ENCODE peak calls at places on chromosomes 2 and 18, in nine cellular contexts. P is aorta; R is CD8-positive, alpha-beta memory T cell; V is GM23248; Y is dorsolateral prefrontal cortex; B is MM.1S; F is mesenchymal stem cell; H is neural progenitor cell; D is CD4-positive, alpha-beta T cell. K is an unnamed sample.
A peak's percentile ranks its signal among the peaks of the same experiment; 100 is the strongest.

GRCh38 chr2:226796012-226796839 is 3.4 kb downstream of the IRS1 start:
- DNase-seq in P (peak; percentile 74), R (no peak), V (peak; percentile 58), Y (no peak), B (no peak), F (no peak), H (no peak), D (no peak), K (peak; percentile 37)

GRCh38 chr2:37181726-37182684 is 6.5 kb downstream of the SULT6B1 start:
- DNase-seq in P (no peak), R (no peak), V (peak; percentile 59), Y (no peak), B (no peak), F (peak; percentile 85), H (no peak), D (no peak), K (no peak)

GRCh38 chr2:174914894-174915760 is 90.1 kb downstream of the CHN1 start:
- DNase-seq in P (peak; percentile 79), R (no peak), V (no peak), Y (peak; percentile 60), B (no peak), F (no peak), H (no peak), D (no peak), K (peak; percentile 34)

GRCh38 chr18:12946549-12947354 is 1.1 kb upstream of the SEH1L start:
- DNase-seq in P (peak; percentile 79), R (no peak), V (peak; percentile 86), Y (no peak), B (peak; percentile 21), F (peak; percentile 77), H (peak; percentile 73), D (no peak), K (peak; percentile 47)

GRCh38 chr18:22048221-22048620 is 121.2 kb upstream of the GATA6 start:
- DNase-seq in P (no peak), R (no peak), V (no peak), Y (no peak), B (no peak), F (no peak), H (no peak), D (no peak), K (no peak)

GRCh38 chr18:50286391-50287027 is 983 bp downstream of the CXXC1 start:
- DNase-seq in P (no peak), R (no peak), V (peak; percentile 73), Y (no peak), B (no peak), F (peak; percentile 30), H (peak; percentile 58), D (no peak), K (no peak)

GRCh38 chr18:66734451-66734850 is 130.6 kb upstream of the CDH19 start:
- DNase-seq in P (no peak), R (no peak), V (no peak), Y (no peak), B (no peak), F (no peak), H (no peak), D (no peak), K (no peak)

GRCh38 chr18:49168970-49169619 is 218.3 kb upstream of the SMAD7 start:
- DNase-seq in P (no peak), R (no peak), V (no peak), Y (no peak), B (peak; percentile 63), F (no peak), H (no peak), D (no peak), K (peak; percentile 58)

GRCh38 chr2:26471766-26472706 is 5.9 kb downstream of the OTOF start:
- DNase-seq in P (no peak), R (no peak), V (no peak), Y (no peak), B (no peak), F (no peak), H (no peak), D (no peak), K (no peak)

GRCh38 chr2:60319031-60319547 is 234.4 kb downstream of the BCL11A start:
- DNase-seq in P (no peak), R (no peak), V (no peak), Y (no peak), B (no peak), F (no peak), H (no peak), D (no peak), K (no peak)

GRCh38 chr2:215369191-215369760 is 57.4 kb downstream of the ATIC start:
- DNase-seq in P (no peak), R (no peak), V (peak; percentile 56), Y (no peak), B (no peak), F (no peak), H (no peak), D (no peak), K (no peak)

GRCh38 chr2:179460530-179460929 is 195.9 kb upstream of the SESTD1 start:
- DNase-seq in P (no peak), R (no peak), V (peak; percentile 95), Y (no peak), B (no peak), F (peak; percentile 97), H (no peak), D (no peak), K (no peak)

GRCh38 chr2:213187833-213188532 is 36.6 kb upstream of the IKZF2 start:
- DNase-seq in P (no peak), R (no peak), V (peak; percentile 60), Y (no peak), B (no peak), F (peak; percentile 54), H (peak; percentile 83), D (no peak), K (peak; percentile 74)

GRCh38 chr2:204144487-204144886 is 207.9 kb downstream of the ICOS start:
- DNase-seq in P (no peak), R (no peak), V (no peak), Y (no peak), B (no peak), F (no peak), H (no peak), D (no peak), K (no peak)

GRCh38 chr2:118291481-118291880 is 203.2 kb downstream of the INSIG2 start:
- DNase-seq in P (no peak), R (no peak), V (peak; percentile 75), Y (no peak), B (no peak), F (no peak), H (no peak), D (no peak), K (no peak)

GRCh38 chr18:76121049-76121448 is 374.0 kb downstream of the ZNF516 start:
- DNase-seq in P (no peak), R (no peak), V (no peak), Y (no peak), B (no peak), F (no peak), H (no peak), D (no peak), K (no peak)

GRCh38 chr18:13217466-13217961 is 1.0 kb upstream of the LDLRAD4 start:
- DNase-seq in P (peak; percentile 89), R (peak; percentile 35), V (peak; percentile 34), Y (peak; percentile 70), B (peak; percentile 48), F (peak; percentile 14), H (peak; percentile 87), D (peak; percentile 67), K (peak; percentile 66)

GRCh38 chr2:100285691-100286090 is 36.6 kb downstream of the LONRF2 start:
- DNase-seq in P (no peak), R (no peak), V (peak; percentile 51), Y (no peak), B (no peak), F (peak; percentile 83), H (no peak), D (no peak), K (no peak)

GRCh38 chr18:25595274-25595673 is 243.3 kb upstream of the ZNF521 start:
- DNase-seq in P (no peak), R (no peak), V (no peak), Y (no peak), B (no peak), F (no peak), H (no peak), D (no peak), K (no peak)

GRCh38 chr18:25587545-25587944 is 235.6 kb upstream of the ZNF521 start:
- DNase-seq in P (no peak), R (no peak), V (peak; percentile 8), Y (no peak), B (no peak), F (peak; percentile 7), H (no peak), D (no peak), K (no peak)

GRCh38 chr18:25592804-25593360 is 240.9 kb upstream of the ZNF521 start:
- DNase-seq in P (no peak), R (no peak), V (no peak), Y (no peak), B (no peak), F (no peak), H (no peak), D (no peak), K (no peak)

GRCh38 chr18:25594351-25594750 is 242.4 kb upstream of the ZNF521 start:
- DNase-seq in P (no peak), R (no peak), V (peak; percentile 8), Y (no peak), B (no peak), F (peak; percentile 17), H (no peak), D (no peak), K (no peak)

GRCh38 chr18:25590456-25590855 is 238.5 kb upstream of the ZNF521 start:
- DNase-seq in P (no peak), R (no peak), V (no peak), Y (no peak), B (no peak), F (no peak), H (no peak), D (no peak), K (no peak)
- H3K27ac ChIP-seq in P (no peak overlapping the region), R (no peak overlapping the region), V (no peak overlapping the region), Y (no peak overlapping the region), B (no peak overlapping the region), F (no peak overlapping the region), H (no peak overlapping the region), D (no peak overlapping the region), K (no peak overlapping the region)

GRCh38 chr2:176129013-176129796 is at the start of gene HOXD8:
- DNase-seq in P (peak; percentile 93), R (no peak), V (peak; percentile 96), Y (no peak), B (no peak), F (peak; percentile 57), H (peak; percentile 88), D (no peak), K (peak; percentile 32)
- H3K27me3 ChIP-seq in P (no peaks in the 10 kb centered on the region), R (peaks cover 88% of the 10 kb centered on the region), V (no peaks in the 10 kb centered on the region), Y (peaks cover 98% of the 10 kb centered on the region), B (peaks cover 26% of the 10 kb centered on the region), F (peaks cover 3% of the 10 kb centered on the region), H (peaks cover 100% of the 10 kb centered on the region), D (peaks cover 92% of the 10 kb centered on the region), K (peaks cover 68% of the 10 kb centered on the region)

DNA sequence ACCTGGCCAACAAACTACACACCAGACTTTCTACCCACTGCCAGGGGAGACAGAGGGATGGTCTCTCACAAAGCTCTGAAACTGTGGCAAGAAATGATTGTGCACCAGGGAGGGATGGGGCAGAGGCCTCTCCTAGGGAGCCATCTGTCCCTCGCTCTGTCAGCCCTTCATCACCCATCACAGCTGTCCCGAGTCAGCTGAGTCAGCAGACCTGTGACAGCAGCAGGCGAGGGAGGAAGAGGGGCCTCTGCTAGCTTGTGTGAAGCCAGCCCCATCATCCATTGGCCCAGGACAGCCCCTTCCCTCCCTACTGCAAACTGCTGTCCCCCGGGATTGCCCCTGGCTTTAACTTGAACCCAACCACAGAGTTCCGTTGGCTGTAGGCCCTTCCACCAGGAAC is 5.0 kb downstream of the SH2D6 start:
- DNase-seq in P (no peak), R (no peak), V (no peak), Y (no peak), B (peak; percentile 17), F (no peak), H (no peak), D (no peak), K (no peak)
- H3K27ac ChIP-seq in P (no peak overlapping the region), R (no peak overlapping the region), V (no peak overlapping the region), Y (no peak overlapping the region), B (no peak overlapping the region), F (no peak overlapping the region), H (no peak overlapping the region), D (no peak overlapping the region), K (peak overlapping the region; percentile 34)

GRCh38 chr2:232417489-232417888 is 10.8 kb downstream of the ALPG start:
- DNase-seq in P (no peak), R (no peak), V (no peak), Y (no peak), B (no peak), F (no peak), H (no peak), D (no peak), K (no peak)
- H3K27me3 ChIP-seq in P (no peaks in the 10 kb centered on the region), R (no peaks in the 10 kb centered on the region), V (peaks cover 60% of the 10 kb centered on the region), Y (peaks cover 84% of the 10 kb centered on the region), B (peaks cover 2% of the 10 kb centered on the region), F (peaks cover 94% of the 10 kb centered on the region), H (peaks cover 61% of the 10 kb centered on the region), D (peaks cover 50% of the 10 kb centered on the region), K (peaks cover 8% of the 10 kb centered on the region)